ENCODE peak calls at places on chromosome 11, in ten cellular contexts. R, H, K, F, O, N, A, M, P and T are unnamed samples.

GRCh38 chr11:112229746-112230433 is 3.7 kb downstream of the PTS start:
- DNase-seq in R (no peak), H (no peak), K (no peak), F (no peak), O (no peak), N (no peak), A (no peak), M (no peak), P (no peak), T (no peak)

GRCh38 chr11:84549221-84549620 is 1077.9 kb downstream of the DLG2 start:
- DNase-seq in R (no peak), H (no peak), K (no peak), F (no peak), O (no peak), N (no peak), A (no peak), M (no peak), P (no peak), T (no peak)

GRCh38 chr11:96103102-96103501 is 179.2 kb upstream of the MTMR2 start:
- DNase-seq in R (no peak), H (no peak), K (no peak), F (no peak), O (no peak), N (no peak), A (no peak), M (no peak), P (no peak), T (no peak)

GRCh38 chr11:113392522-113392921 is 4.9 kb downstream of the ANKK1 start:
- DNase-seq in R (no peak), H (no peak), K (no peak), F (no peak), O (no peak), N (no peak), A (no peak), M (no peak), P (no peak), T (no peak)

GRCh38 chr11:70497536-70498075 is 99.3 kb downstream of the CTTN start:
- DNase-seq in R (peak), H (no peak), K (no peak), F (no peak), O (no peak), N (no peak), A (no peak), M (no peak), P (no peak), T (no peak)

GRCh38 chr11:58193403-58193802 is 4.5 kb downstream of the OR9Q2 start:
- DNase-seq in R (no peak), H (no peak), K (no peak), F (no peak), O (no peak), N (no peak), A (no peak), M (no peak), P (no peak), T (no peak)

GRCh38 chr11:84501750-84502149 is 1125.4 kb downstream of the DLG2 start:
- DNase-seq in R (no peak), H (no peak), K (no peak), F (no peak), O (no peak), N (no peak), A (no peak), M (no peak), P (no peak), T (no peak)

GRCh38 chr11:13667245-13667644 is 1.2 kb upstream of the FAR1 start:
- DNase-seq in R (no peak), H (no peak), K (no peak), F (no peak), O (no peak), N (no peak), A (no peak), M (no peak), P (peak), T (no peak)

GRCh38 chr11:120929664-120930154 is 94.2 kb upstream of the TBCEL start:
- DNase-seq in R (no peak), H (no peak), K (peak), F (no peak), O (peak), N (peak), A (peak), M (no peak), P (peak), T (peak)

GRCh38 chr11:103413266-103413888 is 304.2 kb downstream of the DYNC2H1 start:
- DNase-seq in R (no peak), H (no peak), K (no peak), F (no peak), O (no peak), N (no peak), A (no peak), M (no peak), P (no peak), T (no peak)

GRCh38 chr11:1573847-1574255 is 1.8 kb upstream of the DUSP8 start:
- DNase-seq in R (peak), H (peak), K (no peak), F (no peak), O (no peak), N (peak), A (peak), M (no peak), P (no peak), T (peak)

GRCh38 chr11:70415176-70415575 is 16.8 kb downstream of the CTTN start:
- DNase-seq in R (no peak), H (no peak), K (no peak), F (no peak), O (no peak), N (no peak), A (no peak), M (no peak), P (no peak), T (no peak)

GRCh38 chr11:114088836-114089235 is 29.3 kb downstream of the ZBTB16 start:
- DNase-seq in R (no peak), H (no peak), K (no peak), F (no peak), O (no peak), N (no peak), A (no peak), M (no peak), P (no peak), T (no peak)

GRCh38 chr11:93734427-93735222 is 6.7 kb downstream of the TAF1D start:
- DNase-seq in R (no peak), H (no peak), K (no peak), F (no peak), O (no peak), N (no peak), A (no peak), M (no peak), P (no peak), T (no peak)